ENCODE peak calls at places on chromosome 13, in six cellular contexts. Z is PC-9; T is amygdala; N is colonic mucosa; A is effector memory CD8-positive, alpha-beta T cell; O is right cardiac atrium. M is an unnamed sample.

GRCh38 chr13:110070511-110071120 is 236.3 kb downstream of the COL4A1 start:
- DNase-seq in N (no peak), O (no peak), T (no peak), A (no peak), Z (no peak), M (no peak)

GRCh38 chr13:32297206-32297605 is 18.0 kb downstream of the ZAR1L start:
- DNase-seq in N (no peak), Z (no peak), A (no peak), T (no peak), O (no peak), M (no peak)

GRCh38 chr13:108496364-108497215 is 132.8 kb upstream of the MYO16 start:
- DNase-seq in Z (no peak), N (no peak), T (peak), O (no peak), A (no peak), M (no peak)

GRCh38 chr13:23598371-23598770 is 28.2 kb downstream of the TNFRSF19 start:
- DNase-seq in Z (no peak), T (no peak), O (no peak), N (no peak), A (no peak), M (no peak)

GRCh38 chr13:30416471-30416870 is 5.8 kb upstream of the UBE2L5 start:
- DNase-seq in A (no peak), N (no peak), T (no peak), O (no peak), Z (no peak), M (no peak)

GRCh38 chr13:59531571-59532091 is 632.1 kb downstream of the DIAPH3 start:
- DNase-seq in T (peak), O (peak), Z (no peak), N (peak), A (no peak), M (peak)

GRCh38 chr13:114313061-114313860 is 1.0 kb upstream of the CHAMP1 start:
- DNase-seq in Z (no peak), T (no peak), A (no peak), N (no peak), O (no peak), M (no peak)

GRCh38 chr13:47146136-47146535 is 249.3 kb upstream of the HTR2A start:
- DNase-seq in N (no peak), T (no peak), A (no peak), O (no peak), Z (no peak), M (no peak)

GRCh38 chr13:41652735-41653361 is 195.5 kb downstream of the RGCC start:
- DNase-seq in T (no peak), A (peak), Z (peak), N (no peak), O (no peak), M (peak)

GRCh38 chr13:36696410-36696809 is 22.6 kb downstream of the SERTM1 start:
- DNase-seq in O (no peak), T (no peak), A (no peak), Z (no peak), N (no peak), M (no peak)

GRCh38 chr13:111143875-111144540 is 28.9 kb downstream of the ARHGEF7 start:
- DNase-seq in T (no peak), N (no peak), O (no peak), Z (no peak), A (no peak), M (no peak)

GRCh38 chr13:49086711-49087110 is 111.0 kb downstream of the FNDC3A start:
- DNase-seq in O (no peak), A (no peak), N (no peak), Z (peak), T (no peak), M (no peak)

GRCh38 chr13:51549050-51549449 is 35.2 kb upstream of the WDFY2 start:
- DNase-seq in T (no peak), O (no peak), A (no peak), Z (peak), N (no peak), M (no peak)

GRCh38 chr13:40101708-40102359 is 446.4 kb downstream of the COG6 start:
- DNase-seq in A (no peak), T (no peak), Z (no peak), O (no peak), N (no peak), M (no peak)

GRCh38 chr13:48220592-48221300 is 12.3 kb upstream of the ITM2B start:
- DNase-seq in O (no peak), A (peak), T (no peak), N (no peak), Z (no peak), M (no peak)

GRCh38 chr13:43529796-43530195 is 257.0 kb downstream of the ENOX1 start:
- DNase-seq in Z (peak), O (no peak), N (no peak), A (no peak), T (no peak), M (no peak)

M was measured in posterior cingulate gyrus.